ENCODE peak calls at places on chromosomes 6 and 20, in five cellular contexts. C is fibroblast of the aortic adventitia, Q is brain microvascular endothelial cell, O is neural progenitor cell, N is GM12865. V is an unnamed sample.

GRCh38 chr6:83113258-83113657 is 45.8 kb downstream of the DOP1A start:
- DNase-seq in C (peak; percentile 44), Q (no peak), O (no peak), N (no peak), V (no peak)

GRCh38 chr6:83180396-83180950 is 12.6 kb downstream of the PGM3 start:
- DNase-seq in C (peak; percentile 47), Q (no peak), O (no peak), N (no peak), V (no peak)

GRCh38 chr6:22353036-22353560 is 56.3 kb upstream of the PRL start:
- DNase-seq in C (peak; percentile 29), Q (no peak), O (no peak), N (no peak), V (no peak)

GRCh38 chr6:166354143-166354542 is 11.8 kb upstream of the SFT2D1 start:
- DNase-seq in C (no peak), Q (no peak), O (no peak), N (no peak), V (no peak)

GRCh38 chr6:37521674-37522073 is 22.0 kb upstream of the CCDC167 start:
- DNase-seq in C (no peak), Q (no peak), O (no peak), N (peak; percentile 78), V (no peak)

GRCh38 chr6:43806041-43806757 is 36.2 kb downstream of the VEGFA start:
- DNase-seq in C (no peak), Q (no peak), O (no peak), N (no peak), V (no peak)

GRCh38 chr6:32327103-32327502 is 44.6 kb downstream of the TSBP1 start:
- DNase-seq in C (no peak), Q (no peak), O (no peak), N (peak; percentile 28), V (no peak)

GRCh38 chr20:37188787-37189186 is 9.4 kb upstream of the MROH8 start:
- DNase-seq in C (no peak), Q (no peak), O (no peak), N (no peak), V (no peak)

GRCh38 chr20:12047838-12048432 is 130.2 kb downstream of the BTBD3 start:
- DNase-seq in C (peak; percentile 42), Q (peak; percentile 67), O (no peak), N (no peak), V (no peak)

GRCh38 chr6:75291331-75291730 is 6.7 kb upstream of the TMEM30A start:
- DNase-seq in C (no peak), Q (no peak), O (no peak), N (no peak), V (no peak)

GRCh38 chr20:38601216-38602184 is at the start of gene ARHGAP40:
- DNase-seq in C (no peak), Q (no peak), O (peak; percentile 51), N (peak; percentile 18), V (no peak)

GRCh38 chr6:87029711-87030314 is 65.1 kb downstream of the CGA start:
- DNase-seq in C (peak; percentile 77), Q (peak; percentile 49), O (peak; percentile 30), N (peak; percentile 52), V (peak; percentile 54)

GRCh38 chr20:63934271-63935068 is 21.7 kb downstream of the UCKL1 start:
- DNase-seq in C (no peak), Q (no peak), O (peak; percentile 64), N (no peak), V (no peak)

GRCh38 chr6:11035961-11036360 is 8.1 kb downstream of the ELOVL2 start:
- DNase-seq in C (no peak), Q (no peak), O (no peak), N (no peak), V (no peak)

GRCh38 chr20:59632426-59633113 is 28.2 kb downstream of the PHACTR3 start:
- DNase-seq in C (no peak), Q (no peak), O (no peak), N (no peak), V (no peak)

DNA sequence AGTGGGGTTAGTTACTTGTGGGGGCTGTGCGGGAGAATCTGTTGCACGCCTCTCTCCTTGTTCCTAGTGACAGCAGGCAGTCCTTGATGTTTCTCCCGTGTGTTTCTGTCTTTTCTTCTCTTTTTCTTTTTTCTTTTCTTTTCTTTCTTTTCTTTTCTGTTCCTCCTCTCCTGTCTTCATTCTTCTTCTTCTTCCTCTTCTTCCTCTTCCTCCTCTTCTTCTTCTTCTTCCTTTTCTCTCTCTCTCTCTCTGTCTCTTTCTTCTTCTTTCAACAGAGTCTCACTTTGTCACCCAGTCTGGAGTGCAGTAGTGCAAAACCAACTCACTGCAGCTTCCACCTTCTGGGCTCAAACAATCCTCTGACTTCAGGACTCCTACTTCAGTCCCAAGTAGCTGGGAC is 6.8 kb upstream of the AIG1 start:
- DNase-seq in C (no peak), Q (no peak), O (no peak), N (no peak), V (no peak)
- H3K4me3 ChIP-seq in C (no peak overlapping the region), Q (no peak overlapping the region), O (no peak overlapping the region), N (no peak overlapping the region), V (no peak overlapping the region)

GRCh38 chr20:540391-541201 is 3.0 kb downstream of the CSNK2A1 start:
- DNase-seq in C (no peak), Q (no peak), O (no peak), N (no peak), V (no peak)
- TF ChIP-seq CTCF in C (no peak), Q (peak; percentile 3), O (no peak), N (no peak), V (no peak)

GRCh38 chr6:108612852-108613251 is 52.1 kb downstream of the FOXO3 start:
- DNase-seq in C (no peak), Q (no peak), O (no peak), N (no peak), V (no peak)

GRCh38 chr6:108610270-108610839 is 49.6 kb downstream of the FOXO3 start:
- DNase-seq in C (no peak), Q (no peak), O (peak; percentile 16), N (no peak), V (no peak)

GRCh38 chr6:108606130-108606797 is 45.5 kb downstream of the FOXO3 start:
- DNase-seq in C (peak; percentile 45), Q (no peak), O (no peak), N (no peak), V (no peak)

GRCh38 chr6:108609276-108609769 is 48.6 kb downstream of the FOXO3 start:
- DNase-seq in C (peak; percentile 92), Q (no peak), O (no peak), N (no peak), V (no peak)

DNA sequence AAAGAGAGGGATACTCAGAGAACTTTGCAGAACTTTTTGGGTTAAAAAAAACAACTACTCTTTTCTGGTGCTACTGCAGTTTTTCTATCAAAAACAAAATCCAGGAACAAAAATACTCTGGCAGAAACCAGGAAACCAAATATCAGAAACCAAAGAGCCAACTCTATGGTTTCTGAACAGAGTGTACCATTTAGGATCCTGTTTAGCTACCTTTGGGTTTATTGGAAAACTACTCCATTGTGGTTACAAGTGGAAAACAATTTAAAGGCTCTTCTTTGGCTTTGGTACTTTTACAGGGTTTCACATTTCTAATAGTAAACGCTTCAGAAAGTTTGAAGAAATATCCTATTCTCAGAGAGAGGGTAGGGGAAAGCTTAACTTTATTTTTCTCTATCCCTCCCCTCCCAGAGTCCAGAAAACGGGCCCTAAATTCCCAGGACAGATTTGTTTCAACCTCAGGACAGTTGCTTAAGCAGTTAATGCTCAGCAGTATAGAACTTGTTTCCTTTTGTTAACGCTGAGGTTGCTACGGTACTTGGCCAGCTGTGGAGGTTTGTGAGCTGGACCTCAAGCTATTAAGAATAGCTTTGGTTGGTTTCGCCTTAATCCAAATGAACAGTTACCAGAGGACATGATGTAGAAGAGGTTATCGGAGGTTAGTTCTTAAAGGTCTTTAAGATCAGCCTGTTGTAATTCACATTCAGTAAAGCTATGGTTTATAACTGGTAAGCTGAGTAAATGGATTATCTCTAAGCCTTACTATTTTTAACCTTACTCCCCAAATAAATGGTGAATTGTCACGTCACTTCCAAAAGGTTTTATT is 47.9 kb downstream of the FOXO3 start:
- DNase-seq in C (no peak), Q (no peak), O (peak; percentile 34), N (peak; percentile 61), V (peak; percentile 80)
- H3K4me3 ChIP-seq in C (peak overlapping the region; percentile 5), Q (no peak overlapping the region), O (no peak overlapping the region), N (no peak overlapping the region), V (no peak overlapping the region)

DNA sequence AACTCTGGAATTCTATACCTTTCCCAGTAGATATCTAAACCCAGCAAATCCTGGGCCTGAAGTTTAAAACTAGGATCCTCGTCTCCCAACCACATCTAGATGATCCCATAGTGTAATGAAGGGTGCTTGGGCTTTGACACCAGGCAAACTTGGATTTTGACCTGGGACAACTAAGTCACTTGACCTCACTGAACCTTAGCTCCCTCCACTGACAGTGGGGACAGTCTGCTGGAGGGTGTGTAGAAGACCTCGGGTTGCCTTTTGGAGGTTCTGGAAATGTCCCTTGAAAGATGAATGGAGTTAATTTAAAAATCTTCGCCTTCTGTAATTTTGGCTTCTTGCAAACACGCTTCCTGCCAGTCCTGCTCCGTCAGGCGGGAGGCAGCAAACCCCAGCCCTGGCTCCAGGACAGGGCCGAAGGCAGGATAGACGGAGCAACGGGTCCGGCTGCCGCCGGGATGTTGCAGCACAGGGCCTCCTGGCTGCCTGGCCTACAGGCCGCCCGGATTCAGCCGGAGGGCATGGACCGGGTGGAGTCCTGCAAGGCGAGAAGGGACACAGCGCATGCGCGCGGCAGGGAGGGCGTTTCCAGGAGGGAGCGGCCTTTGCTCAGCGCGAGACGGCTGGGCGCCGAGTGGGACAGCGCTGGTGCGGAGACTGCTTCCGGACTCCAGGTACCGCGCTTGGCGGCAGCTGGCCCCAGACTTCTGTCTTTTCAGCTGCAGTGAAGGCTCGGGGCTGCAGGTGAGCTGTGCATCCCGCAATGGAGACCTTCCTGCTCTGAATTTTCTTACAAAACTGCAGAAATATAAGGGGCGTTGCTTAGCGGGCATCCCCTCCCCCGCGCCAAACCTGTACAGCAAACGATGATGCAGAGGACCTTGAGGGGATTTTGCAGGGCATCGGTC is at the start of gene TMEM14A:
- DNase-seq in C (peak; percentile 93), Q (peak; percentile 83), O (peak; percentile 98), N (peak; percentile 96), V (peak; percentile 59)
- TF ChIP-seq CTCF in C (peak; percentile 16), Q (no peak), O (no peak), N (no peak), V (no peak)

GRCh38 chr6:141877275-141877983 is 255.3 kb upstream of the GJE1 start:
- DNase-seq in C (no peak), Q (no peak), O (no peak), N (no peak), V (no peak)

GRCh38 chr6:141878686-141879085 is 254.0 kb upstream of the GJE1 start:
- DNase-seq in C (no peak), Q (no peak), O (no peak), N (no peak), V (no peak)

DNA sequence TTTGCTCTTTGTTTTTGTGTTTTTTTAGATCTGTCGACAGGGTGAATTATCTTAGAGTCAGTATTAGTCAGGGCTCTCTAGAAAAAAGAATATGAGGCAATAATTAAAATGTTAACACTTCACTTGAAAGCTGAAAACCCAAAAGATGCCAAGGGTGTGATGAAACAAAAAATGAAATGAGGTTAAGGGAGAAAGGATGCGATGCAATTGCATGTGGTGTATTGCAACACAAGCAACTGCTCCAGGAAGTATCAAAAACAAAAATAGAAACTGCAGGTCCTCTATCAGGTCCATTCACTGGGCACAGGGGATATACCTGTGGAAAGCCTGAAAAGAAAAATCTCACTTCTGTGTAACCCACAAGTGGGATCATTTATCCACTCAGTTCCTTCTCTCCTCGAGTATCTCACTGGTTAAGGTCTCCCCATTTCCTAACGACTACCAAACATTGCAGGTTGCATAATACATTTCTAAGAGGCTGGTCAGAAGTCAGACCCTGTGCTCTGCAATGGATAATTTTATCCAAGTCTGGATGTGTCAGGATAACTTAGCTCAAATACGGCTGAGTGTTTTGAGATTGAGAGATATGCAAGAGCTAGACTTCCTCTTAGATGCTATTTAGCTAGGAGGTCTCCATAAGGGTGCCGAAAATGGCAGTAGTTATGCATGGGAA is 257.7 kb upstream of the GJE1 start:
- DNase-seq in C (peak; percentile 51), Q (no peak), O (no peak), N (no peak), V (no peak)
- H3K4me3 ChIP-seq in C (no peak overlapping the region), Q (no peak overlapping the region), O (no peak overlapping the region), N (no peak overlapping the region), V (no peak overlapping the region)

V was measured in retinal pigment epithelial cell.